ENCODE peak calls at places on chromosomes 4 and X, in four cellular contexts. X, P, N and K are unnamed samples.

GRCh38 chr4:600166-600565 is 24.1 kb upstream of the TMEM271 start:
- DNase-seq in X (no peak), P (no peak), N (no peak), K (no peak)

GRCh38 chrX:8731579-8732395 is at the start of gene ANOS1:
- DNase-seq in X (peak; percentile 71), P (peak; percentile 58), N (peak; percentile 79), K (peak; percentile 81)

GRCh38 chr4:4474496-4474895 is 67.4 kb downstream of the STX18 start:
- DNase-seq in X (no peak), P (no peak), N (no peak), K (no peak)

GRCh38 chr4:60619531-60620305 is 580.4 kb upstream of the ADGRL3 start:
- DNase-seq in X (no peak), P (no peak), N (no peak), K (no peak)

GRCh38 chr4:156638332-156638731 is 333.3 kb downstream of the PDGFC start:
- DNase-seq in X (no peak), P (no peak), N (no peak), K (no peak)

GRCh38 chr4:186392017-186392416 is 126.0 kb downstream of the F11 start:
- DNase-seq in X (no peak), P (no peak), N (no peak), K (no peak)

GRCh38 chr4:180292339-180292738 is 1950.9 kb upstream of the TENM3 start:
- DNase-seq in X (no peak), P (no peak), N (no peak), K (no peak)

GRCh38 chr4:80566203-80566872 is 230.8 kb downstream of the CFAP299 start:
- DNase-seq in X (no peak), P (no peak), N (no peak), K (no peak)

GRCh38 chrX:113790987-113791386 is 792.9 kb upstream of the HTR2C start:
- DNase-seq in X (no peak), P (no peak), N (no peak), K (no peak)

GRCh38 chr4:165343353-165344191 is 16.1 kb downstream of the MSMO1 start:
- DNase-seq in X (no peak), P (no peak), N (no peak), K (no peak)

GRCh38 chrX:16771483-16772398 is 14.5 kb upstream of the TXLNG start:
- DNase-seq in X (no peak), P (peak; percentile 44), N (no peak), K (no peak)

GRCh38 chr4:14920237-14920636 is 82.0 kb upstream of the CPEB2 start:
- DNase-seq in X (no peak), P (no peak), N (no peak), K (no peak)

GRCh38 chr4:23822181-23822580 is 67.7 kb downstream of the PPARGC1A start:
- DNase-seq in X (no peak), P (no peak), N (no peak), K (no peak)

GRCh38 chr4:94766856-94767255 is 9.1 kb downstream of the BMPR1B start:
- DNase-seq in X (no peak), P (no peak), N (no peak), K (no peak)

GRCh38 chr4:157226035-157226434 is 5.5 kb downstream of the GRIA2 start:
- DNase-seq in X (no peak), P (no peak), N (no peak), K (no peak)

GRCh38 chrX:123993326-123993725 is 31.8 kb downstream of the STAG2 start:
- DNase-seq in X (no peak), P (no peak), N (no peak), K (no peak)

GRCh38 chrX:48972214-48973164 is 845 bp upstream of the KCND1 start:
- DNase-seq in X (no peak), P (peak; percentile 70), N (peak; percentile 61), K (no peak)

GRCh38 chr4:29277381-29277780 is 1442.8 kb upstream of the PCDH7 start:
- DNase-seq in X (no peak), P (no peak), N (no peak), K (no peak)

GRCh38 chr4:44446191-44446590 is 2.4 kb downstream of the KCTD8 start:
- DNase-seq in X (no peak), P (no peak), N (no peak), K (no peak)

GRCh38 chrX:79604364-79604763 is 237.2 kb upstream of the ITM2A start:
- DNase-seq in X (no peak), P (no peak), N (no peak), K (no peak)

GRCh38 chrX:122219226-122219625 is 964.9 kb upstream of the GRIA3 start:
- DNase-seq in X (no peak), P (no peak), N (no peak), K (no peak)

GRCh38 chrX:87391742-87392141 is 125.9 kb upstream of the KLHL4 start:
- DNase-seq in X (no peak), P (no peak), N (no peak), K (no peak)

GRCh38 chr4:173014113-173014558 is 154.5 kb upstream of the GALNT7 start:
- DNase-seq in X (peak; percentile 23), P (peak; percentile 35), N (peak; percentile 69), K (no peak)

GRCh38 chrX:46840946-46841740 is 4.3 kb downstream of the RP2 start:
- DNase-seq in X (no peak), P (no peak), N (no peak), K (no peak)

GRCh38 chr4:39759569-39759968 is 61.6 kb downstream of the UBE2K start:
- DNase-seq in X (no peak), P (no peak), N (no peak), K (no peak)

GRCh38 chrX:16826207-16826606 is 39.9 kb downstream of the TXLNG start:
- DNase-seq in X (no peak), P (peak; percentile 44), N (no peak), K (no peak)

GRCh38 chrX:71292669-71293379 is 8.7 kb upstream of the ITGB1BP2 start:
- DNase-seq in X (no peak), P (no peak), N (no peak), K (no peak)

GRCh38 chr4:184282895-184283654 is 65.4 kb upstream of the ENPP6 start:
- DNase-seq in X (no peak), P (no peak), N (no peak), K (no peak)

GRCh38 chr4:132003593-132003992 is 1145.5 kb upstream of the PCDH10 start:
- DNase-seq in X (no peak), P (no peak), N (no peak), K (no peak)

GRCh38 chr4:119690871-119691270 is 62.3 kb upstream of the PDE5A start:
- DNase-seq in X (no peak), P (no peak), N (no peak), K (no peak)

GRCh38 chr4:155796031-155796430 is 37.2 kb downstream of the GUCY1B1 start:
- DNase-seq in X (no peak), P (peak; percentile 15), N (no peak), K (no peak)

GRCh38 chr4:93749351-93749761 is 79.2 kb upstream of the ATOH1 start:
- DNase-seq in X (no peak), P (no peak), N (no peak), K (no peak)

GRCh38 chr4:4969298-4969697 is 50.0 kb downstream of the CYTL1 start:
- DNase-seq in X (peak; percentile 34), P (no peak), N (peak; percentile 70), K (no peak)

GRCh38 chrX:108415891-108416290 is 22.3 kb downstream of the COL4A6 start:
- DNase-seq in X (no peak), P (no peak), N (no peak), K (no peak)
- H3K4me1 ChIP-seq in X (no peaks in the 10 kb centered on the region), P (no peaks in the 10 kb centered on the region), N (no peaks in the 10 kb centered on the region), K (no peaks in the 10 kb centered on the region)

GRCh38 chrX:38352362-38352761 is at the start of gene OTC:
- DNase-seq in X (no peak), P (no peak), N (no peak), K (no peak)

GRCh38 chrX:38346150-38346549 is 6.3 kb upstream of the OTC start:
- DNase-seq in X (no peak), P (no peak), N (no peak), K (no peak)

GRCh38 chrX:38347136-38347535 is 5.3 kb upstream of the OTC start:
- DNase-seq in X (no peak), P (no peak), N (no peak), K (no peak)

DNA sequence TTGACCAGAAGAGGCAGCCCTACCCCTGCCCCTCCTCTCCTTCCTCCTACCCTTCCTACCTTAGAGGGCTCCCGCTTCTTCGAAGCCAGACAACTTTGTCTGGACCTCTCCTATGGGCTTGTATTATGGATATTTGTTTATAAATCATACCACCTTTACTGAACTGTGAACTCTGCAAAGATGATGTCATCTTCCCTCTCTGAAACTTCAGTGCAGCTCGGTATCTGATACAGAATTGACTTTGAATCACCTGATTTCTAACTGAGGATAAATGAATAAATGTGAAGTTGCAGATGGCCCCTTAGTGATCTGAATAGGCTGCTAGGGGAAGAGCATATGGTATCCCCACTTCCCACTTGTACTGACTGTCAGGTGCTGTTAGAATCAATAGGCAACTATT is 1.1 kb upstream of the OTC start:
- DNase-seq in X (no peak), P (no peak), N (no peak), K (no peak)
- H3K4me1 ChIP-seq in X (no peaks in the 10 kb centered on the region), P (no peaks in the 10 kb centered on the region), N (no peaks in the 10 kb centered on the region), K (no peaks in the 10 kb centered on the region)

DNA sequence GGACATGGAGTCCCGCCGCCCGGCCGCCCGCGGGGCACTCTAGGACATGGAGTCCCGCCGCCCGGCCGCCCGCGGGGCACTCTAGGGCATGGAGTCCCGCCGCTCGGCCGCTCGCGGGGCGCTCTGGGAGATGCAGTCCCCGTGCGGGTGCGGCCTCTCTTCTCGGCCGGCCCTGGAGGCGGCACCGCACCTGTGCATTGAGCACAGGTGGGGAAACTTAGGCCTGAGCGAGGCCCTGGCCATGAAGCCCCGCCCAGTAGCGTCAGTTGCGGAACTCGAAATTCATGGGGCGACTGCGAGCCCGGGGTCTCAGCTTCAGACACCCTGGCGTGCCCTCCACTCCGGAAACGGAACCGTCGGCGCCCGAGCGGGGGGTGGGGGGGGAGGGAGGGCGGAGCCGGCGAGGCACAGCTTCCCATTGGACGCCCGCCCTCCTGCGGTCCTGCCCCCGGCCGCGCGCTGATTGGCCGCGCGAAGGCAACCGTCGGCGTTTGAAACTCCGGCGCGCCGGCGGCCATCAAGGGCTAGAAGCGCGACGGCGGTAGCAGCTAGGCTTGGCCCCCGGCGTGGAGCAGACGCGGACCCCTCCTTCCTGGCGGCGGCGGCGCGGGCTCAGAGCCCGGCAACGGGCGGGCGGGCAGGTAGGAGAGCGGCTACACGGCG is at the start of the genes TACC3 and TMEM129:
- DNase-seq in X (peak; percentile 93), P (peak; percentile 99), N (peak; percentile 95), K (peak; percentile 96)
- H3K4me1 ChIP-seq in X (peaks cover 63% of the 10 kb centered on the region), P (peaks cover 45% of the 10 kb centered on the region), N (no peaks in the 10 kb centered on the region), K (peaks cover 44% of the 10 kb centered on the region)

GRCh38 chr4:124694961-124695598 is 17.5 kb downstream of the ANKRD50 start:
- DNase-seq in X (no peak), P (no peak), N (no peak), K (no peak)
- H3K4me1 ChIP-seq in X (no peaks in the 10 kb centered on the region), P (no peaks in the 10 kb centered on the region), N (peaks cover 4% of the 10 kb centered on the region), K (no peaks in the 10 kb centered on the region)